ENCODE peak calls at places on chromosome 1, in six cellular contexts. E is transverse colon, S is A549, B is SK-N-SH, Z is hepatocyte, A is breast epithelium. F is an unnamed sample.

GRCh38 chr1:201602413-201603265 is 63.7 kb downstream of the NAV1 start:
- DNase-seq in E (peak), S (peak), B (no peak), Z (peak), A (no peak), F (no peak)

GRCh38 chr1:211630236-211631081 is 45.0 kb downstream of the NEK2 start:
- DNase-seq in E (no peak), S (no peak), B (peak), Z (no peak), A (no peak), F (peak)

GRCh38 chr1:68093737-68094136 is 43.3 kb upstream of the DIRAS3 start:
- DNase-seq in E (no peak), S (no peak), B (no peak), Z (no peak), A (no peak), F (no peak)

GRCh38 chr1:223144431-223144830 is 1.4 kb upstream of the TLR5 start:
- DNase-seq in E (no peak), S (no peak), B (no peak), Z (no peak), A (no peak), F (no peak)

GRCh38 chr1:24513691-24514090 is 11.1 kb downstream of the RCAN3 start:
- DNase-seq in E (no peak), S (no peak), B (no peak), Z (no peak), A (no peak), F (no peak)

GRCh38 chr1:228463559-228464455 is 23.4 kb upstream of the RNF187 start:
- DNase-seq in E (peak), S (peak), B (peak), Z (peak), A (no peak), F (no peak)

GRCh38 chr1:176795929-176796328 is 333.0 kb downstream of the PAPPA2 start:
- DNase-seq in E (no peak), S (no peak), B (no peak), Z (no peak), A (no peak), F (no peak)

GRCh38 chr1:50667710-50668356 is 244.6 kb upstream of the DMRTA2 start:
- DNase-seq in E (no peak), S (no peak), B (no peak), Z (no peak), A (no peak), F (no peak)

GRCh38 chr1:116345830-116346229 is 27.2 kb upstream of the ATP1A1 start:
- DNase-seq in E (no peak), S (no peak), B (peak), Z (no peak), A (no peak), F (no peak)

GRCh38 chr1:171910786-171911185 is 69.5 kb downstream of the DNM3 start:
- DNase-seq in E (no peak), S (no peak), B (no peak), Z (no peak), A (no peak), F (no peak)

GRCh38 chr1:106396023-106396422 is 660.5 kb upstream of the PRMT6 start:
- DNase-seq in E (no peak), S (no peak), B (no peak), Z (no peak), A (no peak), F (no peak)

GRCh38 chr1:1376551-1377226 is 1.7 kb upstream of the AURKAIP1 start:
- DNase-seq in E (no peak), S (no peak), B (no peak), Z (no peak), A (no peak), F (no peak)

GRCh38 chr1:8214501-8215173 is 103.3 kb upstream of the SLC45A1 start:
- DNase-seq in E (no peak), S (no peak), B (no peak), Z (no peak), A (no peak), F (no peak)

GRCh38 chr1:100290291-100290690 is 24.3 kb downstream of the RTCA start:
- DNase-seq in E (no peak), S (no peak), B (no peak), Z (peak), A (no peak), F (no peak)

GRCh38 chr1:180080439-180080838 is 74.2 kb upstream of the QSOX1 start:
- DNase-seq in E (no peak), S (no peak), B (no peak), Z (no peak), A (no peak), F (no peak)

GRCh38 chr1:8169364-8170058 is 143.4 kb upstream of the ERRFI1 start:
- DNase-seq in E (peak), S (peak), B (peak), Z (peak), A (no peak), F (no peak)

GRCh38 chr1:148318123-148318899 is 164.8 kb downstream of the PPIAL4G start:
- DNase-seq in E (peak), S (no peak), B (no peak), Z (no peak), A (no peak), F (peak)

GRCh38 chr1:209383422-209383821 is 200.1 kb upstream of the CAMK1G start:
- DNase-seq in E (no peak), S (no peak), B (no peak), Z (no peak), A (no peak), F (no peak)

GRCh38 chr1:151934048-151934493 is 24.8 kb upstream of the THEM4 start:
- DNase-seq in E (peak), S (peak), B (peak), Z (peak), A (no peak), F (no peak)

GRCh38 chr1:168726719-168727118 is 2.3 kb downstream of the DPT start:
- DNase-seq in E (no peak), S (no peak), B (peak), Z (no peak), A (no peak), F (peak)
- H3K27ac ChIP-seq in E (no peak), S (no peak), B (peak), Z (no peak), A (peak), F (peak)

DNA sequence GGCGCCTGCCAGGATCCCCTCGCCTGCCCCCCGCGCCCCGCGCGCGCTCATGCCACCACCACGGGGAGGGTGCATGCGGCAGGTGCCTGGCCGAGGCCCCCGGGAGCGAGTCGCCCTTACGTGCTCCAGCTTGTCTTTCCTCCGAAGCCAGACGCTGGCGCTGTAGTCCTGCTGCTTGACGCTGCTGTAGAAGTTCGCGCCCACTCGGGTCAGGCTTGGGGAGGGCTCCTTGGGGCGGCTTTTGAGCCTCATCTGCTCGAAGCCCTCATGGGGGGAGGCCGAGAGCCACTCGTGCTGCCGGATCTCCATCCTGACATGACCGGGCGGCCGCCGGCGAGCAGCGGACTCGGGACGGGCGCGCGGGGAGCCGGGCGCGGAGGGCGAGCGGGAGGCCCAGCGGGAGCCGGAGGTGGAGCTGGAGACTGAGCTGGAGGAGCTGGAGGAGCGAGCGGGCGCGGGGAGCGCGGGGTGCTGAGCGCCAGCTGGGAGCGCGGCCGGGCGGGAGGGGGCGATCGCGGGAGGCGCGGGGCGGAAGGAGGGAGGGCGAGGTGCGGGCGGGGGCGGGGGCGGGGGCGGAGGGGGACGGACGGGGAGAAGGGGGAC is 428 bp downstream of the PLD5 start:
- DNase-seq in E (no peak), S (peak), B (peak), Z (peak), A (peak), F (peak)
- TF ChIP-seq CTCF in E (no peak), S (peak), B (no peak), Z (peak), A (no peak), F (no peak)

DNA sequence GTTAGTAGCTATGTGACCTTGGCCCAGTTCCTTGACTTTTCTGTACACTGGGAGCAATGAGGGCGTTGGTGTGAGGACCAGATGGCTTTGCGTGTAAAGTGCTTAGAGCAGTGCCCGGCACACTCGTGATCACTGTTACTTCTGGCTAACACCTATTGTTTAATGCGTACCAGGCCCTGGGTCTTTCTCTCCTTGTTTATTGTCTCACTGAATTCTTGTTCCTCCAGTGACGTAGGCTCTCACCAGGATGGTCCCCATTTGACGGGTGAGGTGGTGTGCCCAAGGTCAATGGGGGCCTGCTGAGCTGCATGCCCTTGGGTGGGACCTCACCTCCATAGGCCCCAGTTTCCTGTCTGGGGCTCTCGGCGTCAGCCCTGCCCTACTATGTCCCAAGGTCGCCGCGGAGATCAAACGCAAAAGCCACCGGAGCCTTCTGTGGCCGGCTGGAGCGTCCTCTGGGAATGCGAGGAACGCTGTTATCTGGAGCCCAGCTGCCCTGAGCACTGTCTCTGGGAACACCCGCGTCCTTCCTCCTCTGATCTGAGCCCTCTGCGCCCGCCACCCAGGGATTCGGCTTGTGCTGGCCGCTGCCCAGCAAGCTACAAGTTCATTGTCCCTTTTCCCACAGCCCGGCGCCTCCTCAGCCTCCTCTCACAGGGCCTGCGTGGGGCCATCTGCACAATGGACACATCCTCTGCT is 28.9 kb downstream of the ALPL start:
- DNase-seq in E (no peak), S (no peak), B (no peak), Z (no peak), A (no peak), F (no peak)
- H3K27ac ChIP-seq in E (no peak), S (no peak), B (no peak), Z (no peak), A (peak), F (peak)

DNA sequence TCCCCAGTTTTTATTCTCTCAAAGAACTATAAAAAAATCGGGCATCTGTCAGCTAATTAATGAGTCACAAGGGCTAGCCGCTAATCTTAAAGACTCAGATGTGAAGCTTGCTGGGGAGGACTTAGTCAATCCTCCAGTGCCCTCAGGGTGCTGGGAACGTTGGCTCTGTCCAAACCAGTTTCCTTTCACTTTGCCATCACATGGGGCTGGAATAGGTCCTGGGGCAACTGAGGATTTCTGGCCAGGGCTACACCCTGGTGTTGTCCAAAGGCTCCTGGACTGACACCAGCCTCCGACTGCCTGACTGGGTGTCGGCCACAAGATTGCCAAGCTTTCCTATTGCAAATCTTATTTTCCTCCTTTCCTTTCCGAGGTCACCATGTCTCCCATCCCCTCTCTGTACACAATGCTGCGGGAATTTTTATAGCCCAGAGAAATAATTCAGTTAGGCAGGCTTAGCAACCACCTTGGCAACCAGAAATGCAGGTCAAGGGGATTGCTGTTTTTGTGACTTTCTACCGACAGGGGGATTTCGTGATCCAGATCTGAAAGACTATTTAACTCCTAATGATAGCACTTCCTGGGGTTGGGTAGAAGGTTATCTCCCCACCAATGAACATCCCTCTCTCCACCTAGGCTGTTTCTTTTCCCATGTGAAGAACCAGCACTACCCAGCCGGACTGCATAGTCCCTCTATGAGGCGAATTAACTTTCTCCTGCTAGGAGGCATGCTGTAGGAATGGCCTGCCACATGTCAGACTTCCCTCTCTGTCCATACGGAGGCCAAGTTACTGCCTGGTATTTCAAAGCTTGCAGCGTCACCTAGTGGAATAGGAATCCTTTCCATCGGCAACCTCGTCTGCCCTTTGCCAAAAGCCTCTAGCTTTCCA is 29.9 kb upstream of the CTBS start:
- DNase-seq in E (no peak), S (no peak), B (no peak), Z (peak), A (peak), F (no peak)
- TF ChIP-seq CTCF in E (peak), S (no peak), B (peak), Z (no peak), A (no peak), F (no peak)

GRCh38 chr1:46806196-46807020 is 7.6 kb downstream of the CYP4B1 start:
- DNase-seq in E (no peak), S (no peak), B (no peak), Z (peak), A (no peak), F (no peak)
- H3K27ac ChIP-seq in E (peak), S (no peak), B (no peak), Z (peak), A (peak), F (peak)